ENCODE peak calls at places on chromosomes 7 and 10, in five cellular contexts. T, O, P, H and N are unnamed samples.
A peak's percentile ranks its signal among the peaks of the same experiment; 100 is the strongest.

GRCh38 chr7:128893251-128894100 is 17.0 kb downstream of the KCP start:
- DNase-seq in P (no peak), H (no peak), T (no peak), O (no peak), N (no peak)

GRCh38 chr10:79266543-79267312 is 80.5 kb upstream of the PPIF start:
- DNase-seq in H (peak; percentile 81), T (no peak), O (no peak), P (no peak), N (no peak)

GRCh38 chr10:11716704-11717103 is 25.5 kb upstream of the ECHDC3 start:
- DNase-seq in P (no peak), T (no peak), O (no peak), H (no peak), N (no peak)

GRCh38 chr10:106473129-106473528 is 691.4 kb downstream of the SORCS1 start:
- DNase-seq in H (no peak), O (no peak), P (no peak), T (no peak), N (no peak)

GRCh38 chr10:122021828-122022227 is 32.9 kb downstream of the TACC2 start:
- DNase-seq in H (no peak), T (no peak), O (no peak), P (no peak), N (no peak)

GRCh38 chr7:1225462-1226154 is 7.1 kb upstream of the UNCX start:
- DNase-seq in P (peak; percentile 79), O (no peak), H (no peak), T (no peak), N (peak; percentile 67)

GRCh38 chr10:97932932-97933530 is 83.4 kb downstream of the GOLGA7B start:
- DNase-seq in H (no peak), P (no peak), O (no peak), T (no peak), N (no peak)

GRCh38 chr7:20019757-20020432 is 197.3 kb downstream of the MACC1 start:
- DNase-seq in O (peak; percentile 15), P (no peak), T (no peak), H (peak; percentile 50), N (peak; percentile 88)

GRCh38 chr10:34139559-34139958 is 675.5 kb downstream of the PARD3 start:
- DNase-seq in O (no peak), T (no peak), P (no peak), H (no peak), N (no peak)

DNA sequence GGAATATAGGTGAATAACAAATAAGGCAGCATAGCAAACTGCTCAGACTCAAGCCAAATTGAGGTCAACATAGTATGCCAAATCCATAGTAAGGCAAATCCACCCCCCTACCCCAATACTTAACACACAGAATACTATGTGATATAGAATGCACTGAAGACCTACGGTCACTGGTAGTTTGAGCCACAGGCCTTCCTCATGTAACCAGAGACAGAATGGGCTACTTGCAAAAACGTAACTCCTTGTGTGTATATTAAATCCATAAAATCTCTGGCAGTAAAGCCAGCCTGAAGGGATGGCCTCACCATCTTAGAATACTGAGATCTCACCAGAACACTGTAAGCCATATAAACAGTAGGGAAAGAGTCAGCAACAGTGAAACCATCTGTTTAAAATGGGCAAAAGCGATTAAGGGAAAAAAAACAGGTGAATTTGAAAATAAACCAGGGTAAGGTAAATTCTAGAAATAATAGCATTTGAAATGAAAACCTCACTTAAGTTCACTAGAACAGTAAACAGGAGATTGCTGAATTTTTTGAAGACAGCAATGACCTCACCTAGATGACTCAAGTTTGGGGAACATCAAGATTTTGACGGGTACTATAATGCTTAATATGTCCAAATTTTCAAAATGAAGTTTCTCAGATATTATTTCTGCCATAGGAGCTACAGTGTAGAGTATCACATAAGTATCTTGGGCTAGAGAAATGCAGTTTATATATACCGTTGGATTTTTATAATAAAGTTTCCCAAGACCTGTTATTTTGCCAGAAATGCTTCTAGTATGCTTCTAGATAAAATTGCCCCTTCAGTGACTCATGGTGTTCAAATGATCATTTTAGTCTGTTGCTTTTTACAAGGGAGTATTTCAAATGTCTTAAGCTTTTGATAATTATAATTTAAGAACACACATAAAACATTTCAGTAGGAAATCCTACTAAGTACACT is 13.9 kb downstream of the HNRNPA2B1 start:
- DNase-seq in P (no peak), O (no peak), H (no peak), T (no peak), N (no peak)
- TF ChIP-seq POLR2AphosphoS5 in P (peak; percentile 12), O (peak; percentile 72), H (peak; percentile 69), T (peak; percentile 59), N (peak; percentile 56)

GRCh38 chr10:92047215-92047614 is 123.6 kb downstream of the BTAF1 start:
- DNase-seq in H (no peak), T (no peak), O (no peak), P (no peak), N (no peak)

GRCh38 chr10:92054807-92055206 is 131.2 kb downstream of the BTAF1 start:
- DNase-seq in O (no peak), T (no peak), H (no peak), P (no peak), N (no peak)

GRCh38 chr10:92052741-92053140 is 129.2 kb downstream of the BTAF1 start:
- DNase-seq in O (no peak), P (no peak), T (no peak), H (no peak), N (no peak)

DNA sequence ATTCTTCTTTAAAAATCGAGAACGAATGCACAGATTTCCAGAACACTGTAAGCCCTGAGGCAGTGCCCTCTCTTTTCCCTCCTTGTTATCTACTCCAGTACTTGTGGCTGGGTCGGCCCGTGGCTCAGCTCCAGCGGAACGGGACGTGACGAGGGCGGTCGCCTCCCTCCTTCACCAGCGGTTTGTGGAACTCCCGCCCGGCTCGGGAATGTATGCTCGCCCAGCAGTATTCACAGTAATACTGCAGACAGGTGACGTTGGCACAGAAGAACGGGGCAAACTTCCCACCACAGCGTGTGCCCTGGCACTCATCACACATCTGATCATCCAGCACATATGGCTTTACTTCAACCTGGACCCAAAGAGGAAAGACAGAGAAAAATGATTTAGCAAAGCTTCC is 128.5 kb downstream of the BTAF1 start:
- DNase-seq in H (no peak), T (no peak), P (no peak), O (no peak), N (no peak)
- TF ChIP-seq CREB1 in H (no peak), T (no peak), P (no peak), O (no peak), N (no peak)

GRCh38 chr7:107233174-107233573 is 64.4 kb downstream of the HBP1 start:
- DNase-seq in H (peak; percentile 13), P (no peak), O (no peak), T (no peak), N (peak; percentile 37)

GRCh38 chr7:107234436-107234835 is 65.6 kb downstream of the HBP1 start:
- DNase-seq in P (no peak), H (no peak), O (no peak), T (no peak), N (peak; percentile 41)

GRCh38 chr7:107233981-107234380 is 65.2 kb downstream of the HBP1 start:
- DNase-seq in T (no peak), P (no peak), O (no peak), H (no peak), N (no peak)

GRCh38 chr7:107230334-107230733 is 61.5 kb downstream of the HBP1 start:
- DNase-seq in H (no peak), O (no peak), T (no peak), P (no peak), N (no peak)

DNA sequence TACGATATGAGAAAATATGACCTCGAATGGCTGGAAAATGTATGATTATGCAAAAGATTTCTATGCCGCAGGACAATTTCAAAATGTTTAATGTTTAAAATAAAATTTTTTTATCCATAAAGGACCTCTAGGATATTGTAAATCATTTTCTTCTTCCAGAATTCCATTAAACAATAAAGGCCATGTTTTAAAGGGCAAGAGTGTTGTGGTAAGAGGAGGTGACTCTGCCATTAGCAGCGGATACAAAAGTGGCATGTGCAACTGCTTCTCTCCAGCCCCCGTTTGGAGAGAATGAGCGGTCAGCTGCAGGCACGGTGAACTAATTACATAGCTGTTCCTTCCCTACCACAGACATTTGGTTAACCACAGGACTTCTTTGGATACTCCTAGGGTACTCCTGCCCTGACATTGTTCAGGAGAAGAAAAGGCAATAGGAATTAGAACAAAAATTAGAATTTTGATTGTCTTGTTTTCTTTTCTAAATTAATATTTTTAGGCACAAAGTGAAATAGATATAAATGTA is 63.8 kb downstream of the HBP1 start:
- DNase-seq in O (no peak), T (no peak), H (no peak), P (no peak), N (no peak)
- H3K4me1 ChIP-seq in O (no peaks in the 10 kb centered on the region), T (no peaks in the 10 kb centered on the region), H (no peaks in the 10 kb centered on the region), P (no peaks in the 10 kb centered on the region), N (peaks cover 12% of the 10 kb centered on the region)

DNA sequence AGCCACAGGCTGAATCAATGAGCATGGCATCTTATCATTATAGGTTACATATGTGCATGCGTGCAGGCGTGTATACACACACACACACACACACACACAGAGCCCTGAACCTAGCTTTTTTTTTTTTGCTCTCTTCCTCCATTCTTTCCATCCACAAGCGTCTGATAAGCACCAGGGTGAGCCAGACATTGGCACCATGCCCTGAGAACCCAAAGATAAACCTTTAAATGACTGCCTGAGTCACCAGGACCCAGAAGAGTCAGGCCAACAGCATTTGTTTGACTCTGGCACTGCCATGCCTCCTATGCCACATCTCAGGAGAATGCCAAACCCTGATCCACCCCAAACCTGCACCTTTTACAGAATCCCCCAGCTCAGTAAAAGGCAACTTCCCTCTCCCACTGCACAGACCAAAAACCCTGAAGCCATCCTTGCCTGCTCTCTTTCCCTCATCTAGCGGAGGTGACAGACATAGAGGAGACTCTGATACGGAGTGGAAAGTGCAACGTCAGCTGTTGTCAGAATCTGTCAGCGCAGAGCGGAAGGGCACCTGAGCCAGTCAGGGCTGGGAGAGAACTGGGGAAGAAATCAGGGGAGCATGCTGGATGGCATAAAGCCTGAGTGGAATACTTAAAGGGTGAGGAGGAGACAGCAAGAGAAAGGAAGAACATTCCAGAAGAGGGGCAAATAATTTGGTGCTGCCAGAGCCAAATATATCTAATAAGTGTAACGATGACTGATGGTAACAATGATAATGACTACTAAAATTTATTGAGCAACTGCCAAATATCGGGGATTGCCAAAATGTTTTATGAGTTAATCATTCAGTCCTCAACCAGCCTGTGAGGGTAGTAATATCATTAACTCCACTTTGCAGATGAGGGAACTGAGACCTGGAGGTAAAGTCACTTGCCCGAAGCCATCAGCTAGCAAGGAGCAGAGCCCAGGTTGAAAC is 3.2 kb downstream of the PARP12 start:
- DNase-seq in P (no peak), O (no peak), T (peak; percentile 20), H (no peak), N (no peak)
- TF ChIP-seq POLR2AphosphoS5 in P (no peak), O (no peak), T (no peak), H (no peak), N (no peak)

DNA sequence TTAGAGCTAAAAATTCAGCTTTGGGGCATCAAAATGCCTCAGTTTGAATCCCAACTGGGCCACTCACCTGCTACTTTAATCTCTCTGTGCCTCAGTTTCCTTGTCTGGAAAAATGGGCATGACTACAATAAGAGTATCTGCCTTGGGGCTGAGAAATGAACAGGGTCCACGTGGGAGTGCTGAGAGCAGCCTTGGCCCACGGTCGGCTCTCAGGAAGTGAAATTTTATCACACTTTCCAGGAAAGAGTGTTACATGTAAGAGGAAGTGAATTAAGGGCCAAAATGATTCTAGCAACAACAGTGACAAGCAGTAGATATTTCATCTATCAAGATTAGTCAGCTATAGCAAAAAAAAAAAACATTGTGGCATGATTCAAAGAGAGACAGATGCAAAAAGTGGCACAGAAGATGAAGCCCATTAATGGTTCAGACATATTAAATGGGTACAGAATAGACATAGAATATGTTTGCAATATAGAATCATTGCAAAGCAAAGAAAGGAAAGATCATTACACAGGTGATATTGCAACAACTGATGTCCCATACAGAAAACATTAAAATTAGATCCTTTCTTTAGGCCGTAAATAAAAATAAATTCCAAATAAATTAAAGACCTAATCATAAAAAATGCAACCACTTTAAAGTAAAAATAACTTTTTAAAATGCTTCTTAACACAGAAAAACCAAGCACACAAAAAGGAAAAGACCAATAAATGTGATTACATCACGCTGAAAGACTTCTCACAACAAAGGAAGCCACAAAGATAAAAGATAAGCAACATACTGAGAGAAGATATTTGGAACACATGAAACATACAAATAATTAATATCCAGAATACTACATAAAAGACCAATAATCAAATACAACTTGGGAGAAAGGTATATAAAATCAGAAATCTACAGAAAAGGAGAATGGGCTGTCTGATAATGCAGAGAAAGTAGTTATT is 4.3 kb downstream of the TMEM273 start:
- DNase-seq in P (peak; percentile 70), H (no peak), O (no peak), T (no peak), N (no peak)
- TF ChIP-seq CREB1 in P (peak; percentile 33), H (no peak), O (no peak), T (no peak), N (no peak)